ENCODE peak calls at places on chromosomes 16 and 17, in eight cellular contexts. H is OCI-LY7; R is substantia nigra; K is HAP-1; Q is NCI-H1048; J is activated CD4-positive, alpha-beta memory T cell treated with anti-CD3 and anti-CD28 coated beads for 36 hours; T is stimulated activated CD8-positive, alpha-beta memory T cell treated with anti-CD3 and anti-CD28 coated beads, Interleukin-4, amount 100 ng/mL, for 1 hour; E is effector memory CD8-positive, alpha-beta T cell. A is an unnamed sample.

GRCh38 chr17:64418506-64419339 is 28.1 kb upstream of the PECAM1 start:
- DNase-seq in K (no peak), J (no peak), T (no peak), E (peak), Q (no peak), R (no peak), H (peak), A (no peak)

GRCh38 chr16:30992931-30993816 is 8.2 kb downstream of the HSD3B7 start:
- DNase-seq in H (no peak), E (no peak), J (no peak), K (no peak), R (no peak), Q (no peak), T (no peak), A (no peak)

GRCh38 chr16:87425941-87426340 is 33.8 kb downstream of the MAP1LC3B start:
- DNase-seq in J (no peak), T (no peak), Q (no peak), K (no peak), H (no peak), R (no peak), E (no peak), A (peak)

GRCh38 chr17:60559659-60559994 is 33.6 kb upstream of the APPBP2 start:
- DNase-seq in R (no peak), K (no peak), E (no peak), T (no peak), Q (no peak), J (no peak), H (no peak), A (no peak)

GRCh38 chr16:57574086-57574485 is 31.6 kb downstream of the ADGRG5 start:
- DNase-seq in E (no peak), H (no peak), T (no peak), Q (no peak), J (no peak), K (no peak), R (no peak), A (no peak)

GRCh38 chr17:62965649-62966425 is at the start of gene TANC2:
- DNase-seq in K (peak), R (peak), E (peak), H (peak), T (peak), Q (peak), J (peak), A (peak)

GRCh38 chr17:33277436-33278100 is 15.5 kb downstream of the ASIC2 start:
- DNase-seq in H (no peak), K (no peak), E (no peak), R (no peak), J (no peak), Q (no peak), T (no peak), A (no peak)

GRCh38 chr16:86593913-86594312 is 15.6 kb downstream of the FOXL1 start:
- DNase-seq in T (no peak), J (no peak), H (no peak), R (no peak), K (no peak), Q (no peak), E (no peak), A (no peak)

GRCh38 chr17:7440823-7441174 is 1.5 kb downstream of the FGF11 start:
- DNase-seq in Q (no peak), H (no peak), R (no peak), T (no peak), E (no peak), K (no peak), J (peak), A (no peak)

GRCh38 chr16:57422026-57422944 is 17.7 kb downstream of the CCL17 start:
- DNase-seq in R (no peak), K (peak), T (no peak), H (peak), Q (no peak), J (no peak), E (no peak), A (no peak)

GRCh38 chr16:21659124-21659523 is 4.6 kb upstream of the OTOA start:
- DNase-seq in Q (no peak), T (no peak), R (no peak), K (no peak), E (no peak), J (no peak), H (no peak), A (no peak)

GRCh38 chr17:69857412-69857835 is 217.6 kb upstream of the KCNJ16 start:
- DNase-seq in J (no peak), T (no peak), E (no peak), H (no peak), Q (no peak), K (no peak), R (no peak), A (no peak)

GRCh38 chr17:82065638-82066303 is at the start of gene DUS1L:
- DNase-seq in R (peak), K (peak), J (peak), Q (no peak), H (peak), T (peak), E (peak), A (peak)

GRCh38 chr16:16004314-16004749 is 54.9 kb downstream of the ABCC1 start:
- DNase-seq in H (no peak), K (no peak), E (no peak), T (no peak), R (no peak), J (no peak), Q (no peak), A (no peak)

GRCh38 chr17:40178021-40178601 is 841 bp downstream of the RAPGEFL1 start:
- DNase-seq in K (no peak), H (no peak), T (no peak), Q (no peak), R (no peak), E (no peak), J (no peak), A (no peak)

GRCh38 chr16:67628216-67628615 is 16.7 kb upstream of the CARMIL2 start:
- DNase-seq in J (no peak), R (no peak), E (no peak), K (no peak), Q (no peak), H (no peak), T (no peak), A (no peak)

GRCh38 chr17:81002409-81003361 is 11.0 kb downstream of the CHMP6 start:
- DNase-seq in K (peak), E (no peak), T (no peak), J (peak), H (no peak), R (peak), Q (no peak), A (no peak)

A was measured in cardiac septum.